ENCODE peak calls at places on chromosomes 7 and 10, in seven cellular contexts. Z is HT1080; E is fibroblast of lung; B is non-pigmented ciliary epithelial cell; S is NCI-H146; C is activated naive CD4-positive, alpha-beta T cell; T is GM04504. W is an unnamed sample.
A peak's percentile ranks its signal among the peaks of the same experiment; 100 is the strongest.

GRCh38 chr7:68364871-68365625 is 1233.2 kb upstream of the AUTS2 start:
- DNase-seq in Z (no peak), E (no peak), B (no peak), S (no peak), C (no peak), T (no peak), W (no peak)

GRCh38 chr10:74841265-74841973 is 15.0 kb downstream of the KAT6B start:
- DNase-seq in Z (no peak), E (no peak), B (no peak), S (no peak), C (no peak), T (no peak), W (no peak)

GRCh38 chr7:17463511-17464085 is 165.1 kb downstream of the AHR start:
- DNase-seq in Z (no peak), E (no peak), B (no peak), S (no peak), C (no peak), T (no peak), W (no peak)

GRCh38 chr7:508461-509170 is 11.0 kb downstream of the PDGFA start:
- DNase-seq in Z (no peak), E (no peak), B (no peak), S (no peak), C (no peak), T (no peak), W (no peak)

GRCh38 chr7:24637706-24638105 is 64.5 kb downstream of the PALS2 start:
- DNase-seq in Z (no peak), E (peak; percentile 57), B (no peak), S (no peak), C (no peak), T (no peak), W (no peak)

GRCh38 chr7:147941316-147941715 is 649.2 kb upstream of the C7orf33 start:
- DNase-seq in Z (no peak), E (no peak), B (no peak), S (no peak), C (no peak), T (no peak), W (no peak)

GRCh38 chr7:129825554-129826267 is 127.0 kb downstream of the UBE2H start:
- DNase-seq in Z (peak; percentile 74), E (peak; percentile 59), B (no peak), S (peak; percentile 88), C (peak; percentile 86), T (no peak), W (peak; percentile 90)

GRCh38 chr10:102120142-102120986 is at the start of gene LDB1:
- DNase-seq in Z (peak; percentile 77), E (peak; percentile 80), B (no peak), S (peak; percentile 84), C (peak; percentile 69), T (peak; percentile 50), W (peak; percentile 84)

GRCh38 chr10:45470098-45471012 is 96.3 kb downstream of the ALOX5 start:
- DNase-seq in Z (no peak), E (peak; percentile 86), B (peak; percentile 54), S (no peak), C (peak; percentile 16), T (no peak), W (no peak)

GRCh38 chr10:94292448-94293118 is 70.2 kb downstream of the NOC3L start:
- DNase-seq in Z (peak; percentile 54), E (peak; percentile 49), B (peak; percentile 57), S (no peak), C (no peak), T (peak; percentile 55), W (peak; percentile 36)

GRCh38 chr7:33129806-33130153 is 416 bp downstream of the BBS9 start:
- DNase-seq in Z (no peak), E (no peak), B (no peak), S (no peak), C (no peak), T (no peak), W (peak; percentile 2)

GRCh38 chr7:5892498-5892897 is 6.0 kb upstream of the CCZ1 start:
- DNase-seq in Z (no peak), E (no peak), B (no peak), S (no peak), C (no peak), T (no peak), W (no peak)

GRCh38 chr10:124308811-124309210 is 109.9 kb downstream of the OAT start:
- DNase-seq in Z (no peak), E (no peak), B (no peak), S (no peak), C (no peak), T (no peak), W (no peak)

GRCh38 chr7:34299066-34299465 is 359.0 kb upstream of the NPSR1 start:
- DNase-seq in Z (no peak), E (no peak), B (no peak), S (no peak), C (no peak), T (no peak), W (no peak)

GRCh38 chr7:81884817-81885216 is 115.0 kb upstream of the HGF start:
- DNase-seq in Z (no peak), E (no peak), B (no peak), S (no peak), C (no peak), T (no peak), W (no peak)

GRCh38 chr10:128643658-128644057 is 517.4 kb upstream of the MKI67 start:
- DNase-seq in Z (peak; percentile 18), E (no peak), B (no peak), S (no peak), C (no peak), T (no peak), W (peak; percentile 57)

GRCh38 chr7:105229641-105230040 is 159.1 kb downstream of the SRPK2 start:
- DNase-seq in Z (no peak), E (no peak), B (no peak), S (no peak), C (no peak), T (no peak), W (no peak)

GRCh38 chr7:50436133-50436802 is 13.9 kb downstream of the FIGNL1 start:
- DNase-seq in Z (peak; percentile 89), E (peak; percentile 74), B (no peak), S (no peak), C (no peak), T (peak; percentile 58), W (peak; percentile 87)